ENCODE peak calls at places on chromosomes 4 and X, in four cellular contexts. P is fibroblast of lung, J is SK-N-SH, D is mammary epithelial cell. N is an unnamed sample.

GRCh38 chr4:16021804-16022560 is 59.0 kb upstream of the FGFBP2 start:
- DNase-seq in J (no peak), P (no peak), D (no peak), N (no peak)

GRCh38 chr4:149512489-149512888 is 303.2 kb downstream of the IQCM start:
- DNase-seq in D (no peak), J (no peak), P (no peak), N (no peak)

GRCh38 chr4:47933798-47934197 is 19.4 kb upstream of the NFXL1 start:
- DNase-seq in P (peak; percentile 32), D (peak; percentile 12), J (peak; percentile 36), N (no peak)

GRCh38 chrX:126552313-126553022 is at the start of gene DCAF12L1:
- DNase-seq in D (no peak), P (no peak), J (no peak), N (no peak)

GRCh38 chrX:11724122-11725017 is 33.7 kb upstream of the MSL3 start:
- DNase-seq in P (peak; percentile 19), J (peak; percentile 42), D (peak; percentile 14), N (peak; percentile 33)

GRCh38 chr4:53654300-53654758 is 63.0 kb upstream of the LNX1 start:
- DNase-seq in J (no peak), P (peak; percentile 84), D (peak; percentile 44), N (peak; percentile 49)

GRCh38 chrX:12920990-12921389 is 14.6 kb downstream of the TLR8 start:
- DNase-seq in D (no peak), J (no peak), P (no peak), N (no peak)

GRCh38 chr4:156766846-156767245 is 204.8 kb downstream of the PDGFC start:
- DNase-seq in J (no peak), D (no peak), P (peak; percentile 57), N (no peak)

GRCh38 chr4:5750052-5750950 is 39.3 kb downstream of the EVC start:
- DNase-seq in P (peak; percentile 84), D (no peak), J (no peak), N (no peak)

GRCh38 chrX:357693-358471 is 28.8 kb downstream of the PPP2R3B start:
- DNase-seq in P (peak; percentile 74), J (no peak), D (no peak), N (no peak)

GRCh38 chrX:48458711-48459110 is 11.3 kb downstream of the SLC38A5 start:
- DNase-seq in P (no peak), J (no peak), D (no peak), N (no peak)

GRCh38 chr4:94452476-94453300 is 946 bp downstream of the PDLIM5 start:
- DNase-seq in D (peak; percentile 83), J (peak; percentile 54), P (peak; percentile 90), N (peak; percentile 81)

GRCh38 chr4:8044699-8045098 is 105.0 kb upstream of the AFAP1 start:
- DNase-seq in P (no peak), D (no peak), J (no peak), N (no peak)

GRCh38 chr4:165464813-165465381 is 86.1 kb downstream of the CPE start:
- DNase-seq in P (peak; percentile 36), J (peak; percentile 54), D (no peak), N (no peak)

GRCh38 chr4:139900964-139901376 is 235.4 kb downstream of the MGST2 start:
- DNase-seq in J (no peak), P (no peak), D (peak; percentile 56), N (no peak)

GRCh38 chr4:153089781-153090180 is 114.5 kb upstream of the TRIM2 start:
- DNase-seq in J (no peak), P (no peak), D (no peak), N (no peak)

GRCh38 chr4:128604840-128605239 is 204.7 kb upstream of the JADE1 start:
- DNase-seq in J (no peak), D (peak; percentile 83), P (peak; percentile 46), N (no peak)

GRCh38 chrX:101252634-101253033 is 33.0 kb downstream of the DRP2 start:
- DNase-seq in D (no peak), P (no peak), J (no peak), N (no peak)

GRCh38 chr4:171714791-171715454 is 98.3 kb upstream of the GALNTL6 start:
- DNase-seq in P (no peak), D (no peak), J (no peak), N (no peak)

GRCh38 chr4:48129307-48130014 is 4.6 kb downstream of the TXK start:
- DNase-seq in P (no peak), J (no peak), D (no peak), N (peak; percentile 37)

GRCh38 chrX:43878902-43879526 is 3.2 kb downstream of the MAOB start:
- DNase-seq in J (no peak), P (no peak), D (no peak), N (peak; percentile 51)

GRCh38 chr4:99301376-99302164 is 10.8 kb upstream of the ADH1A start:
- DNase-seq in P (no peak), D (no peak), J (no peak), N (no peak)

GRCh38 chrX:134453631-134454030 is 6.3 kb upstream of the HPRT1 start:
- DNase-seq in J (no peak), D (no peak), P (no peak), N (no peak)

GRCh38 chrX:17266171-17266570 is 108.8 kb upstream of the NHS start:
- DNase-seq in J (no peak), P (peak; percentile 60), D (no peak), N (no peak)

GRCh38 chr4:146763560-146763959 is 124.9 kb downstream of the POU4F2 start:
- DNase-seq in P (no peak), J (no peak), D (no peak), N (no peak)

DNA sequence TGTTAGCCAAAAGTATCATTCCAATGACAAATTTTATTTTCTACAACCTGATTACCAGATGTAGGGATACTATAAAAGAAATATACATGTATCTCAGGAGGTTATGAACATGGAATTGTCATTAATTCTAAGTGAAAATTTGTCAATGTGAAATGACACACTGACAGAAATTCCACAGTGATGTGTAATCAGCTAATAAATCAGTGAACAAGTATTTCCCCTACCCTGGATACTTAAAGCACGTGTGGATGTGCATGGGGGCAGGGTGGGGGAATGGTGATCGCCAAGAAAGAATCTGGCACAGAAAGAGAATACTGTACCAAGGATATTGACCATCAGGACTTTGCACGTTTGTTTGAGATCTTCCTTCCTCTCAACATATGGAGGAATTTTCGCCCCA is 123.5 kb downstream of the SH3RF1 start:
- DNase-seq in D (peak; percentile 28), J (no peak), P (peak; percentile 55), N (no peak)
- H3K4me1 ChIP-seq in D (peaks cover 7% of the 10 kb centered on the region), J (peaks cover 26% of the 10 kb centered on the region), P (peaks cover 12% of the 10 kb centered on the region), N (no peaks in the 10 kb centered on the region)

GRCh38 chr4:1843852-1844251 is 12.1 kb downstream of the LETM1 start:
- DNase-seq in D (no peak), P (no peak), J (no peak), N (no peak)
- H3K36me3 ChIP-seq in D (peaks cover 8% of the 10 kb centered on the region), P (peaks cover 14% of the 10 kb centered on the region), J (peaks cover 26% of the 10 kb centered on the region), N (no peaks in the 10 kb centered on the region)

GRCh38 chr4:169774466-169775445 is 17.0 kb upstream of the HPF1 start:
- DNase-seq in J (peak; percentile 7), P (no peak), D (no peak), N (no peak)
- H3K4me3 ChIP-seq in J (no peak overlapping the region), P (peak overlapping the region; percentile 26), D (no peak overlapping the region), N (no peak overlapping the region)

GRCh38 chrX:37779857-37780256 is at the start of gene CYBB:
- DNase-seq in J (no peak), D (no peak), P (no peak), N (no peak)
- H3K4me1 ChIP-seq in J (no peaks in the 10 kb centered on the region), D (no peaks in the 10 kb centered on the region), P (no peaks in the 10 kb centered on the region), N (no peaks in the 10 kb centered on the region)

GRCh38 chr4:38105475-38105874 is 145.3 kb downstream of the PTTG2 start:
- DNase-seq in D (no peak), P (no peak), J (no peak), N (no peak)
- H3K36me3 ChIP-seq in D (peaks cover 4% of the 10 kb centered on the region), P (no peaks in the 10 kb centered on the region), J (peaks cover 2% of the 10 kb centered on the region), N (no peaks in the 10 kb centered on the region)

GRCh38 chr4:23888421-23889319 is 1.2 kb downstream of the PPARGC1A start:
- DNase-seq in J (peak; percentile 66), D (peak; percentile 26), P (peak; percentile 69), N (no peak)
- H3K4me3 ChIP-seq in J (peak overlapping the region; percentile 65), D (peak overlapping the region; percentile 43), P (peak overlapping the region; percentile 59), N (peak overlapping the region; percentile 42)

DNA sequence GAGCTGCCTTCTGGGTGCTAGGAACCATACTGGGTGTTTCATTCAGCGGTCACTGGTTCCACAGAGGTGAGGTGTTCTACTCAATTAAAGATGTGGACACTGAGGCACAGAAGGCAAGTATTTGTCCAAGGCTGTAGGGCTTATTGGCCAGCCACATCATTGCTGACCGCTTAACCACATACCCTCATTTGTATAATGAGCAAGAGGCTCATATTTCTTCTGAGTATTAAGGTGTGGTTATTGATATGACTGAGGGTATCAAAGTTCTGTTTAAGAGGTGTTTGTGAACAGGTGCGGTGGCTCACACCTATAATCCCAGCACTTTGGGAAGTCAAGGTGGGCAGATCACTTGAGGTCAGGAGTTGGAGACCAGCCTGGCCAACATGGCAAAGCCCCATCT is 14.3 kb downstream of the RNF4 start:
- DNase-seq in P (no peak), J (no peak), D (no peak), N (no peak)
- H3K4me1 ChIP-seq in P (no peaks in the 10 kb centered on the region), J (peaks cover 20% of the 10 kb centered on the region), D (peaks cover 3% of the 10 kb centered on the region), N (no peaks in the 10 kb centered on the region)

DNA sequence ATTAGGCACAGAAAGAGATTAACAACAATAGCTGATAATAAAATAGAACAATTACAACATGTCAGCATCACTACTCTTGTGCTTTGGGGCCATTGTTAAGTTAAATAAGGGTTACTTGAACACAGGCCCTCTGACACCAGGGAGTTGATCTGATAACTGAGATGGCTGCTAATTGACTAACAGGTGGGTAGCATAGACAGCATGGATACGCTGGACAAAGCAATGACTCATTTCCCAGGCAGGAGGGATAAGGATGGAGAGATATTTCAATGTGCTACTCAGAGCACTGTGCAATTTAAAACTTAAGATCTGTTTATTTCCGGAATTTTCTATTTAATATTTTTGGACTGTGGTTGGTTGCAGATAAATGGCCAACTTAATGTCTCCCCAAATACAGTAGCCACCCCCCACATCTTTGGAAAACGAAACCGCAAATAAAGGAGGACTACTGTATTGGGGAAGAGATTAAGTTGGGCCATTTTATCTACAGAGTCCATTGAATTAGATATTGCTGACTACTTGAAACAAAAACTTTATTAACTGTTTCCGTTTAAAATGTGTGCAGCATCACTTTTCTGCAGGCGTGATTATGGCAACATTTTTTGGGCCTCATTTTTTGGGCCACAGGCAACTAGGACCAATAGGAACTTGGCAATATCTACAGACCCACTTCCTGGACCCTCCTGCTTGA is 200.6 kb upstream of the KLF3 start:
- DNase-seq in J (no peak), D (no peak), P (no peak), N (no peak)
- H3K36me3 ChIP-seq in J (no peaks in the 10 kb centered on the region), D (no peaks in the 10 kb centered on the region), P (no peaks in the 10 kb centered on the region), N (no peaks in the 10 kb centered on the region)

GRCh38 chr4:151266542-151266941 is 10.4 kb upstream of the PRSS48 start:
- DNase-seq in D (no peak), P (peak; percentile 59), J (no peak), N (no peak)
- H3K4me3 ChIP-seq in D (no peak overlapping the region), P (no peak overlapping the region), J (no peak overlapping the region), N (no peak overlapping the region)

GRCh38 chr4:80814266-80814665 is 216.2 kb upstream of the BMP3 start:
- DNase-seq in J (no peak), D (no peak), P (no peak), N (no peak)
- H3K4me1 ChIP-seq in J (no peaks in the 10 kb centered on the region), D (no peaks in the 10 kb centered on the region), P (no peaks in the 10 kb centered on the region), N (no peaks in the 10 kb centered on the region)

N was measured in uterus.